ENCODE peak calls at places on chromosomes 3 and 15, in six cellular contexts. O is adrenal gland, L is HCT116, J is MM.1S, C is tibial artery, M is mesendoderm. N is an unnamed sample.

GRCh38 chr15:87777054-87777498 is 479.5 kb downstream of the NTRK3 start:
- DNase-seq in M (no peak), L (no peak), J (peak; percentile 12), C (peak; percentile 79), O (peak; percentile 22), N (no peak)

GRCh38 chr15:82530606-82531379 is 9.5 kb downstream of the RPS17 start:
- DNase-seq in C (peak; percentile 74), L (peak; percentile 73), O (peak; percentile 80), M (peak; percentile 87), J (peak; percentile 75), N (peak; percentile 89)

GRCh38 chr3:186166491-186167288 is 57.8 kb upstream of the ETV5 start:
- DNase-seq in L (no peak), J (no peak), O (no peak), C (no peak), M (no peak), N (no peak)

GRCh38 chr3:68832680-68833079 is 99.7 kb downstream of the TAFA4 start:
- DNase-seq in L (no peak), J (no peak), C (no peak), M (no peak), O (no peak), N (no peak)

GRCh38 chr15:80308002-80308401 is 56.0 kb upstream of the CTXND1 start:
- DNase-seq in M (peak; percentile 69), C (no peak), L (no peak), J (no peak), O (no peak), N (no peak)

GRCh38 chr15:62773369-62774165 is 269.0 kb upstream of the TPM1 start:
- DNase-seq in L (no peak), C (no peak), M (no peak), O (no peak), J (no peak), N (no peak)

GRCh38 chr3:192943384-192943783 is 25.7 kb upstream of the MB21D2 start:
- DNase-seq in M (no peak), J (no peak), L (no peak), C (no peak), O (peak; percentile 9), N (no peak)

GRCh38 chr3:69203631-69204314 is 81.4 kb upstream of the LMOD3 start:
- DNase-seq in C (no peak), L (no peak), M (no peak), J (no peak), O (no peak), N (no peak)

GRCh38 chr3:156659260-156659659 is 15.1 kb upstream of the TIPARP start:
- DNase-seq in L (no peak), M (no peak), O (no peak), C (no peak), J (peak; percentile 5), N (no peak)

GRCh38 chr3:67635806-67636205 is 18.6 kb downstream of the SUCLG2 start:
- DNase-seq in L (no peak), J (no peak), M (no peak), C (no peak), O (no peak), N (no peak)

GRCh38 chr3:159934216-159934615 is 54.4 kb upstream of the IL12A start:
- DNase-seq in L (no peak), O (no peak), J (no peak), M (no peak), C (no peak), N (no peak)

GRCh38 chr3:9553949-9554513 is 409 bp upstream of the LHFPL4 start:
- DNase-seq in O (no peak), L (no peak), M (peak; percentile 9), C (no peak), J (no peak), N (no peak)

GRCh38 chr3:175176556-175176955 is 317.4 kb downstream of the NAALADL2 start:
- DNase-seq in C (no peak), O (no peak), L (no peak), J (no peak), M (no peak), N (no peak)

GRCh38 chr15:101004500-101004899 is 85.3 kb downstream of the LRRK1 start:
- DNase-seq in O (no peak), J (no peak), L (no peak), C (no peak), M (no peak), N (no peak)

GRCh38 chr15:40754574-40754882 is 526 bp downstream of the RMDN3 start:
- DNase-seq in O (peak; percentile 49), L (no peak), C (no peak), M (no peak), J (no peak), N (no peak)

GRCh38 chr3:188049890-188050530 is 103.9 kb upstream of the LPP start:
- DNase-seq in M (no peak), L (no peak), O (no peak), J (no peak), C (no peak), N (no peak)

GRCh38 chr3:188839187-188839695 is 332.5 kb upstream of the TPRG1 start:
- DNase-seq in M (no peak), C (no peak), O (no peak), L (no peak), J (no peak), N (no peak)

GRCh38 chr15:84749111-84749991 is 959 bp downstream of the ZNF592 start:
- DNase-seq in J (peak; percentile 33), M (peak; percentile 49), L (no peak), C (peak; percentile 66), O (peak; percentile 69), N (peak; percentile 49)

GRCh38 chr3:64030741-64031140 is 7.4 kb upstream of the PSMD6 start:
- DNase-seq in O (peak; percentile 64), J (peak; percentile 80), M (peak; percentile 91), C (peak; percentile 78), L (peak; percentile 71), N (peak; percentile 67)
- H3K36me3 ChIP-seq in O (no peaks in the 10 kb centered on the region), J (no peaks in the 10 kb centered on the region), M (no peaks in the 10 kb centered on the region), C (no peaks in the 10 kb centered on the region), L (no peaks in the 10 kb centered on the region), N (no peaks in the 10 kb centered on the region)

DNA sequence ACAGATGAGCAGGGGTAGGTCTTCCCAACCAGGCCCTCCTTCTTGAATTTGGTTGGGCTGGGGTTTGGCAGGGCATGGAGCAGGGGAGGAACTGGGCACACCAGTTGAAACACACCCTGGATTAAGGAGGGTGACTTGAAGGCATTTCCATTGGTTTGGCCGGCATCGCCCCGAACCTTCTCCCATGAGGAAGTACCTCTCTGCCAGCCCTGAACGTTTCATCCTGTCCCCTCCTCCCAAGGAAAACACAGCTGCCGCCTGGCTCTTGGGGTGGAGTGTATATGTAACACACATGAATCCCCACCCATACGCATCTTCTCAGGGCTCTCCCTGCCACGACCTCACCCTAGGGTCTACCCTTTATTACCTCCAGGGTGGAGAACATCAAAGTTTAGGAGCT is 14.6 kb downstream of the UBAP1L start:
- DNase-seq in J (no peak), M (no peak), O (no peak), L (no peak), C (peak; percentile 65), N (no peak)
- H3K36me3 ChIP-seq in J (no peaks in the 10 kb centered on the region), M (no peaks in the 10 kb centered on the region), O (no peaks in the 10 kb centered on the region), L (peaks cover 6% of the 10 kb centered on the region), C (peaks cover 24% of the 10 kb centered on the region), N (peaks cover 56% of the 10 kb centered on the region)

GRCh38 chr3:44661189-44661588 is 12.7 kb downstream of the ZNF35 start:
- DNase-seq in L (no peak), M (peak; percentile 19), J (no peak), C (no peak), O (no peak), N (no peak)
- H3K36me3 ChIP-seq in L (peaks cover 27% of the 10 kb centered on the region), M (peaks cover 19% of the 10 kb centered on the region), J (peaks cover 11% of the 10 kb centered on the region), C (peaks cover 55% of the 10 kb centered on the region), O (no peaks in the 10 kb centered on the region), N (peaks cover 56% of the 10 kb centered on the region)

DNA sequence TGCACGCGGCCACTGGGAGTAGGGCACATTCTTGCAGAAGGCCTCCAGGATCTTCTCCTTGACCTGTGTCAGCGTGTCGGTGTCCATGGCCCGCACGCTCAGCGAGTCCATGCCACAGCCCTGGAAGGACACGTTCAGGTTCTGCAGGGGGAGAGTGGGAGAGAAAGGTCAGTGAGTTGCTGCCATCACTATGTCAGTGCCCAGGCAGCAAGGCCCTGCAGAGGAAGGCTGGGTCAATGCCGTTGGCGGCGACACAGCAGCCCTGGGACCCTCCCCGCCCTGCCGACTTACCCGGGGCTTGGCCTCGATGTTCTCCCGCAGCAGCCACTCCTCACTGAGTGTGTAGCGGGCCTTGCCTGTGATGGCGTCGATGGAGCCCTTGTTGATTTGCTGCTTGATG is 19.8 kb downstream of the H1-8 start:
- DNase-seq in M (no peak), L (no peak), J (no peak), O (no peak), C (no peak), N (no peak)
- H3K36me3 ChIP-seq in M (peaks cover 15% of the 10 kb centered on the region), L (no peaks in the 10 kb centered on the region), J (no peaks in the 10 kb centered on the region), O (no peaks in the 10 kb centered on the region), C (peaks cover 23% of the 10 kb centered on the region), N (peaks cover 81% of the 10 kb centered on the region)

GRCh38 chr15:51524376-51524775 is 98.2 kb downstream of the DMXL2 start:
- DNase-seq in L (no peak), J (no peak), M (no peak), O (no peak), C (no peak), N (no peak)

DNA sequence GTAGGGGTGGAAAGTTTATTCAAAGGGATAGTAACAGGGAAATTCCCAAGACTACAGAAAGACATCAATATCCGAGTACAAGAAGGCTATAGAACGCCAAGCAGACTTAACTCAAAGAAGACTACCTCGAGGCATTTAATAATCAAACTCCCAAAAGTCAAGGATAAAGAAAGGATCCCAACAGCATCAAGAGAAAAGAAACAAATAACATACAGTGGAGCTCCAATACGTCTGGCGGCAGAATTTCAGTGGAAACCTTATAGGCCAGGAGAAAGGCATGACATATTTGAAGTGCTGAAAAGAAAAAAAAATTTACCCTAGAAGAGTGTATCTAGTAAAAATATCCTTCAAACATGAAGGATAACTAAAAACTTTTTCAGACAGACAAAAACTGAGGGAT is 95.6 kb downstream of the DMXL2 start:
- DNase-seq in C (no peak), L (no peak), M (no peak), J (no peak), O (no peak), N (no peak)
- H3K36me3 ChIP-seq in C (peaks cover 16% of the 10 kb centered on the region), L (no peaks in the 10 kb centered on the region), M (no peaks in the 10 kb centered on the region), J (no peaks in the 10 kb centered on the region), O (no peaks in the 10 kb centered on the region), N (no peaks in the 10 kb centered on the region)

GRCh38 chr3:14957933-14958332 is 10.6 kb downstream of the NR2C2 start:
- DNase-seq in C (no peak), L (no peak), J (no peak), M (no peak), O (no peak), N (no peak)

GRCh38 chr3:14959358-14959943 is 12.1 kb downstream of the NR2C2 start:
- DNase-seq in O (no peak), C (no peak), J (peak; percentile 43), L (no peak), M (no peak), N (no peak)

GRCh38 chr3:14967285-14967684 is 19.9 kb downstream of the NR2C2 start:
- DNase-seq in L (no peak), J (no peak), C (no peak), M (no peak), O (no peak), N (no peak)

GRCh38 chr3:14957163-14957562 is 9.8 kb downstream of the NR2C2 start:
- DNase-seq in C (no peak), O (no peak), L (no peak), M (no peak), J (no peak), N (no peak)

GRCh38 chr3:14962762-14963161 is 15.4 kb downstream of the NR2C2 start:
- DNase-seq in J (no peak), M (no peak), C (no peak), O (no peak), L (no peak), N (no peak)
- H3K36me3 ChIP-seq in J (peaks cover 14% of the 10 kb centered on the region), M (no peaks in the 10 kb centered on the region), C (no peaks in the 10 kb centered on the region), O (no peaks in the 10 kb centered on the region), L (peaks cover 3% of the 10 kb centered on the region), N (peaks cover 26% of the 10 kb centered on the region)